ENCODE peak calls at places on chromosomes 12 and 14, in seven cellular contexts. X, O, G, Z, H, E and Q are unnamed samples.

GRCh38 chr12:12425616-12426015 is 68.7 kb downstream of the BORCS5 start:
- DNase-seq in X (no peak), E (no peak), Z (no peak), G (no peak), O (no peak), H (no peak), Q (no peak)

GRCh38 chr12:97308576-97309198 is 153.9 kb upstream of the RMST start:
- DNase-seq in H (peak), O (no peak), G (peak), E (peak), X (no peak), Z (no peak), Q (no peak)

GRCh38 chr12:43805149-43805856 is 814 bp downstream of the TWF1 start:
- DNase-seq in X (no peak), E (peak), Z (no peak), O (no peak), H (peak), G (no peak), Q (no peak)

GRCh38 chr12:132888852-132889251 is 1.4 kb upstream of the CHFR start:
- DNase-seq in X (no peak), E (peak), Z (no peak), G (no peak), H (no peak), O (no peak), Q (peak)

GRCh38 chr12:95204141-95204866 is 13.0 kb downstream of the FGD6 start:
- DNase-seq in E (peak), G (peak), O (no peak), H (no peak), Z (no peak), X (no peak), Q (peak)

GRCh38 chr12:79114896-79115295 is 250.3 kb downstream of the SYT1 start:
- DNase-seq in E (no peak), G (no peak), Z (no peak), O (no peak), H (no peak), X (no peak), Q (no peak)

GRCh38 chr14:75800792-75801191 is 139.7 kb downstream of the TTLL5 start:
- DNase-seq in Z (no peak), O (no peak), H (no peak), E (peak), G (no peak), X (no peak), Q (no peak)

GRCh38 chr12:132488127-132489077 is 1.5 kb upstream of the FBRSL1 start:
- DNase-seq in H (peak), Z (peak), G (no peak), O (peak), X (no peak), E (no peak), Q (peak)

GRCh38 chr14:69247691-69248440 is 12.1 kb upstream of the GALNT16 start:
- DNase-seq in H (no peak), Z (no peak), O (no peak), G (peak), X (no peak), E (no peak), Q (no peak)
- H3K27ac ChIP-seq in H (no peak), Z (no peak), O (no peak), G (peak), X (peak), E (no peak), Q (no peak)

DNA sequence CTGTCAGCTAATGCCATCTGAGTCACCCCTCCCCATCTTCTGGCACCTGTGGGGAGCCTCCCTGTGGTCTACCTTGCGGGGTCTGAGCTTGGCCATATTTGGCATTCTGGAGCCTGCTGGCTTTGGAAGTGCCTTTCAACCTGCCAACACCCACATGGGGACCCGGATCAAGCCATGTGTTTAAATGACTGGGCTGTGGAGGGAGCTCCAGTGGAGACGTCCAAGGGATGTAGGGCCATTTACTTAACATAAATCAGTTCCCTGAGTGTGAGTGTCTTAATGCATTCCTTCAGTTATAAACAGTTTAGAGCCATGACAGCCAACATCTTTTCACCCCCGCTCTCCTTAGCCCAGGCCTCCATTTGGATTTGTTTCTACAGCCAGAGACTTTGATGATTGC is 22.0 kb downstream of the CACNA1C start:
- DNase-seq in G (no peak), Z (no peak), E (no peak), O (no peak), H (no peak), X (no peak), Q (no peak)
- H3K27ac ChIP-seq in G (peak), Z (no peak), E (no peak), O (peak), H (no peak), X (peak), Q (no peak)

GRCh38 chr12:9033244-9033887 is 44.0 kb downstream of the KLRG1 start:
- DNase-seq in X (no peak), E (no peak), H (no peak), O (no peak), G (no peak), Z (no peak), Q (no peak)
- H3K27ac ChIP-seq in X (no peak), E (no peak), H (no peak), O (no peak), G (no peak), Z (no peak), Q (no peak)

DNA sequence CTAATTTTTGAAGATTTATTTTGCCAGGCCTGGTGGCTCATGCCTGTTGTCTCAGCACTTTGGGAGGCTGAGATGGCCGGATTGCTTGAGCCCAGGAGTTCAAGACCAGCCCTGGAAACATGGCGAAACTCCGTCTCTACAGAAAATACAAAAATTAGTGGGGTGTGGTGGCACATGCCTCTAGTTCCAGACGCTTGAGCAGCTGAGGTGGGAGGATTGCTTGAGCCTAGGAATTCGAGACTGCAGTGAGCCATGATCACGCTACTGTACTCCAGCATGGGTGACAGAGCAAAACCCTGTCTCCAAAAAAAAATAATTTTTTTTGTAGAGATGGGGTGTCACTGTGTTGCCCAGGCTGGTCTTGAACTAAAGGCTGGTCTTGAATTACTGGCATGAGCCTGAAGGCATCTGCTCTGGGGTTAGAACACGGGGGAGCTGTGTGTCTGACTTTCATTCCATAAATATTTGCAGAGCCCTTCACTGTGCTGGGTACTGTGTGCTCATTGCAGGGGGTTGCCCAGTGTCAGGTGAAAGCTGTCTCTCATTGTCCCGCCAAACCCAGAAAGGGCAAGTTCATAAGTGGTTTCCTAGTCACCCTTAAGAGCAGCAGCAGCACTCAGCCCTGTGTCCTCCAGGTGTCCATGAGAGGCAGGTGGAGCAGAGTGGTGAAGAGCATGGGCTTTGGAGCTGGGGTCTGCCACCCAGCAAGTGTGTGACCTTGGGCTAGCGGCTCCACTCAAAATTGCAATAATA is 4.7 kb upstream of the SMIM41 start:
- DNase-seq in G (no peak), E (no peak), X (no peak), O (no peak), Z (peak), H (no peak), Q (peak)
- H3K27ac ChIP-seq in G (no peak), E (no peak), X (no peak), O (peak), Z (peak), H (no peak), Q (peak)

GRCh38 chr12:116319316-116319715 is 41.8 kb upstream of the MED13L start:
- DNase-seq in H (no peak), X (no peak), O (no peak), Z (no peak), G (no peak), E (no peak), Q (no peak)

GRCh38 chr12:116317986-116318737 is 40.7 kb upstream of the MED13L start:
- DNase-seq in X (no peak), G (no peak), O (no peak), H (no peak), Z (no peak), E (no peak), Q (no peak)

GRCh38 chr12:116317139-116317538 is 39.6 kb upstream of the MED13L start:
- DNase-seq in G (no peak), O (no peak), Z (no peak), X (no peak), H (no peak), E (no peak), Q (no peak)

GRCh38 chr12:116319851-116320621 is 42.5 kb upstream of the MED13L start:
- DNase-seq in E (no peak), Z (no peak), O (peak), X (no peak), H (no peak), G (peak), Q (no peak)

DNA sequence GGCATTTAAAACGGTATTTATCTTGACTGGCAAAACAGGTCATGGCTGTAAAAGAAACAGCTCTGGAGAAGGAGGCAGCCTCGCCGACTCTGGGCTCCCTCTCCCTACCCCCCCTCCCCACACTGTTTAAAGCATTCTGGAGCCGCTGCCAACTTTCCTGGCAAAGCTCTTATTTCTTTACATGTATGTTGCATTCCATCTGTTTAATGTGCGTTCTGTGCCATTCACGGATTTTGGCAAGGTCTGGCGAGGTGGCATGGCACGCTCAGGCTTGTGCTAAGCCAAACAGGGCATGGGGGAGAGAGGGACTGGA is 41.2 kb upstream of the MED13L start:
- DNase-seq in X (no peak), O (no peak), H (no peak), E (no peak), G (no peak), Z (no peak), Q (no peak)
- H3K27ac ChIP-seq in X (peak), O (no peak), H (no peak), E (no peak), G (peak), Z (no peak), Q (no peak)

GRCh38 chr12:1176191-1176590 is 185.2 kb downstream of the ERC1 start:
- DNase-seq in E (no peak), X (no peak), G (no peak), O (no peak), H (no peak), Z (no peak), Q (no peak)

GRCh38 chr12:1170411-1170810 is 179.4 kb downstream of the ERC1 start:
- DNase-seq in O (no peak), E (no peak), X (no peak), H (no peak), G (no peak), Z (no peak), Q (no peak)

GRCh38 chr12:1174659-1175058 is 183.6 kb downstream of the ERC1 start:
- DNase-seq in G (no peak), H (no peak), Z (no peak), X (no peak), O (no peak), E (no peak), Q (no peak)

GRCh38 chr12:1171657-1172056 is 180.6 kb downstream of the ERC1 start:
- DNase-seq in O (no peak), H (no peak), E (no peak), X (no peak), Z (no peak), G (no peak), Q (no peak)

DNA sequence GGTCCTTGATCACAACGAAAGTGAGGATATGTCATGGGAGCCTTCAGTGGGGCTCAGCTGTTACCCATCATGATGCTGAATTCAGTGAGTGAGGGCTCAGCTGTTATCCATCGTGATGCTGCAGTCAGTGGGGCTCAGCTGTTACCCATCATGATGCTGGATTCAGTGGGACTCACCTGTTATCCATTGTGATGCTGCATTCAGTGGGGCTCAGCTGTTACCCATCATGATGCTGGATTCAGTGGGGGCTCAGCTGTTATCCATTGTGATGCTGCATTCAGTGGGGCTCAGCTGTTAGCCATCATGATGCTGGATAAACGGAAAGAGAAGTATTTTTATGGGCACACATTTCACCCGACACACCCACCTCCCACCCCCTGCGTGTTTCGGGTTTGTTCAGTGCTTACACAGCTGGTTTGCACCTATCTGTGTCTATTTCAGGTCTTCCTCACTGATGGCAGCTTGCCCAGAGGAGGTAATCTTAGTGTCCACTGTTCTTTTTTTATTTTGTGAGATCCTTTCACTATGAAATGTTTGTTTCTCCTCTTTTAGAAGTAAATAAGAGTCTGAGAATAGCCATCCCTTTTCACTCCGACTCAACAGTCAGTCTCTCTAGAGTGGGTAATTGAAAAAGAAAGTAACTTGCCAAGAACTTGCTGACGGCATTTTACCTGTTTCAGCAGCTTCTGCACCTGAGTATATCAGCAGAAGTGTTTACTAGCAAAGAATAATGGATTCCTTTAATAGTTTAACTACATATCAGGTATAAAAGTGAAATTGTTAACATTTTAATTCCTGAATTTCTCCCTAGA is 183.0 kb downstream of the ERC1 start:
- DNase-seq in X (no peak), O (no peak), G (no peak), H (peak), E (no peak), Z (no peak), Q (no peak)
- H3K27ac ChIP-seq in X (no peak), O (no peak), G (no peak), H (no peak), E (no peak), Z (no peak), Q (no peak)

GRCh38 chr14:37045340-37046061 is 126.9 kb downstream of the SLC25A21 start:
- DNase-seq in X (no peak), Z (no peak), O (no peak), G (no peak), H (no peak), E (no peak), Q (no peak)

GRCh38 chr14:37048666-37049071 is 123.7 kb downstream of the SLC25A21 start:
- DNase-seq in H (no peak), O (no peak), Z (no peak), X (no peak), G (no peak), E (no peak), Q (no peak)

GRCh38 chr14:37051153-37051552 is 121.3 kb downstream of the SLC25A21 start:
- DNase-seq in O (no peak), G (no peak), Z (no peak), H (no peak), X (no peak), E (no peak), Q (no peak)

GRCh38 chr14:37047226-37047625 is 125.2 kb downstream of the SLC25A21 start:
- DNase-seq in G (no peak), X (no peak), H (no peak), E (no peak), Z (no peak), O (no peak), Q (no peak)

DNA sequence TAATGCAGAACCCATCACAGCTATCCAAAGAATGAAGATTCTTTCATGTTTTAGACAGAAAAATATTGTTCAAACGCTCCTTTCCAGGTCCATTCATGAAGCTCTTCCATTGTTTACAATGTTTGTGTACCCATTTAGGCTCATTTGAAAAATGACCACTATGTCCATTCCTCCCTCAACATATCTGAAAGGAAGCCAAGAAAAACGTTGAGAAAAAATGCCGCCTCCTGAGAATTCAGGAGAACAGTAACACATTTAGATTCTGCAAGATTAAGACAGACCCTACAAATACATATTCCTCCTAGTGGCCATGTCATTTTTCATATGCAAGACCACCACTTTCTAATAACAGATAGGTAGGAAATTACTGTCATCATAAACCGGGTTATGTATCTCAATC is 124.4 kb downstream of the SLC25A21 start:
- DNase-seq in G (no peak), Z (no peak), X (no peak), O (no peak), E (no peak), H (no peak), Q (no peak)
- H3K27ac ChIP-seq in G (no peak), Z (no peak), X (no peak), O (no peak), E (no peak), H (no peak), Q (no peak)

GRCh38 chr12:6368906-6369525 is 6.3 kb downstream of the SCNN1A start:
- DNase-seq in H (no peak), X (no peak), O (no peak), Z (peak), E (no peak), G (no peak), Q (peak)
- H3K27ac ChIP-seq in H (no peak), X (no peak), O (no peak), Z (peak), E (no peak), G (no peak), Q (peak)

DNA sequence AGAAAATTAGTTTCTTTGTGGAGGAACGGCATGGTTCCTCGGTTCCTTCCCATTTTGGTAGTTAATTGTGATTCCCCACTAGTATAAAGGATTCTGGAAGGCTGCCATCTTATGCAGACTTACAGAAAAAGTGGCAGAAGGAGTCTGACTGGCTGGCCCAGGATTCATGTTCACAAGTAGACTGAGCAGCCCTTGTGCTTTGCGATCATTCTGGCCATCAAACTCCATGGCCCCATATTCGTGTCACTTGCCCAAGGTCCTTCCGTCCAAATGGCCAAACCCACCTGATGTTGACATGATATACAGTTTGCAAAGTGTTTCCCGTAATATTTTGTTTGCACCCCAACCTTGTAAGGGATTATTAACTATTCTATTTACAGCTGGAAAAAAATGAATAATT is 297.2 kb upstream of the AMIGO2 start:
- DNase-seq in H (no peak), G (no peak), E (no peak), X (no peak), Z (no peak), O (no peak), Q (no peak)
- H3K27ac ChIP-seq in H (no peak), G (peak), E (no peak), X (peak), Z (peak), O (peak), Q (no peak)